ENCODE peak calls at places on chromosome 10, in four cellular contexts. K is stimulated activated CD4-positive, alpha-beta T cell treated with anti-CD3 and anti-CD28 coated beads, Interleukin-4, amount 100 ng/mL, for 4 hours; A is C1 segment of cervical spinal cord; I is T-helper 2 cell. P is an unnamed sample.

GRCh38 chr10:112783653-112784426 is 166.2 kb upstream of the TCF7L2 start:
- DNase-seq in A (no peak), I (no peak), K (no peak), P (no peak)

GRCh38 chr10:23535381-23535780 is 96.5 kb downstream of the OTUD1 start:
- DNase-seq in A (no peak), K (no peak), I (no peak), P (no peak)

GRCh38 chr10:101693701-101694055 is 1.3 kb downstream of the FBXW4 start:
- DNase-seq in A (peak; percentile 29), I (no peak), K (no peak), P (no peak)

GRCh38 chr10:64571053-64571452 is 1049.9 kb downstream of the REEP3 start:
- DNase-seq in A (no peak), K (no peak), I (no peak), P (no peak)

GRCh38 chr10:14661818-14662217 is 112.9 kb downstream of the FAM107B start:
- DNase-seq in I (no peak), K (no peak), A (no peak), P (no peak)

GRCh38 chr10:77592946-77593636 is 44.5 kb downstream of the KCNMA1 start:
- DNase-seq in A (peak; percentile 25), I (no peak), K (no peak), P (no peak)

GRCh38 chr10:113071446-113071845 is 121.4 kb downstream of the TCF7L2 start:
- DNase-seq in I (no peak), K (no peak), A (no peak), P (no peak)

GRCh38 chr10:61815505-61815904 is 86.0 kb upstream of the ARID5B start:
- DNase-seq in I (no peak), K (no peak), A (no peak), P (no peak)

GRCh38 chr10:25556457-25556856 is 377.6 kb upstream of the MYO3A start:
- DNase-seq in A (no peak), K (no peak), I (no peak), P (no peak)

GRCh38 chr10:127564644-127565043 is 15.5 kb downstream of the NPS start:
- DNase-seq in K (no peak), I (no peak), A (no peak), P (no peak)

GRCh38 chr10:123665371-123666286 is 526 bp upstream of the GPR26 start:
- DNase-seq in A (no peak), I (no peak), K (no peak), P (no peak)

GRCh38 chr10:114634607-114634974 is 23.5 kb downstream of the ABLIM1 start:
- DNase-seq in K (no peak), A (peak; percentile 18), I (no peak), P (no peak)

GRCh38 chr10:89312973-89313372 is 11.1 kb downstream of the IFIT2 start:
- DNase-seq in K (no peak), I (no peak), A (no peak), P (no peak)

GRCh38 chr10:95501203-95502094 is 59.7 kb downstream of the SORBS1 start:
- DNase-seq in A (no peak), K (no peak), I (no peak), P (no peak)

GRCh38 chr10:86979977-86980448 is 11.7 kb downstream of the ADIRF start:
- DNase-seq in A (peak; percentile 20), I (no peak), K (no peak), P (no peak)

GRCh38 chr10:3102721-3103410 is 35.5 kb downstream of the PFKP start:
- DNase-seq in A (peak; percentile 70), I (no peak), K (no peak), P (no peak)

GRCh38 chr10:5624701-5625100 is 41.7 kb downstream of the ASB13 start:
- DNase-seq in K (no peak), A (no peak), I (no peak), P (no peak)

GRCh38 chr10:55627526-55628170 is 733.4 kb downstream of the ZWINT start:
- DNase-seq in A (no peak), K (no peak), I (no peak), P (no peak)

GRCh38 chr10:86244296-86244695 is 122.3 kb downstream of the GRID1 start:
- DNase-seq in K (no peak), I (no peak), A (no peak), P (no peak)

GRCh38 chr10:86304436-86304835 is 62.2 kb downstream of the GRID1 start:
- DNase-seq in A (no peak), K (no peak), I (no peak), P (no peak)

GRCh38 chr10:86813101-86813500 is 56.7 kb downstream of the BMPR1A start:
- DNase-seq in I (no peak), A (peak; percentile 10), K (no peak), P (no peak)

GRCh38 chr10:47453435-47454293 is 30.3 kb downstream of the ANXA8 start:
- DNase-seq in K (no peak), I (no peak), A (no peak), P (no peak)

GRCh38 chr10:35495521-35496238 is 109.5 kb upstream of the GJD4 start:
- DNase-seq in K (no peak), I (no peak), A (no peak), P (no peak)

GRCh38 chr10:122127943-122128342 is 139.0 kb downstream of the TACC2 start:
- DNase-seq in I (no peak), K (no peak), A (no peak), P (no peak)

GRCh38 chr10:96413151-96413787 is 54.5 kb upstream of the OPALIN start:
- DNase-seq in I (no peak), K (no peak), A (no peak), P (no peak)

GRCh38 chr10:78109210-78109609 is 75.5 kb downstream of the RPS24 start:
- DNase-seq in A (no peak), I (no peak), K (no peak), P (no peak)

GRCh38 chr10:22573820-22574569 is 140.4 kb downstream of the PIP4K2A start:
- DNase-seq in I (no peak), A (no peak), K (no peak), P (no peak)

GRCh38 chr10:88041243-88042161 is 178.1 kb downstream of the PTEN start:
- DNase-seq in I (no peak), K (no peak), A (no peak), P (no peak)